ENCODE peak calls at places on chromosomes 4 and X, in four cellular contexts. Z is endothelial cell of umbilical vein, R is astrocyte, Y is SK-N-SH. L is an unnamed sample.

GRCh38 chrX:75181721-75182120 is 25.6 kb upstream of the ABCB7 start:
- DNase-seq in R (peak; percentile 52), Z (no peak), Y (no peak), L (no peak)

GRCh38 chr4:109429545-109429944 is 4.1 kb upstream of the SEC24B start:
- DNase-seq in Z (peak; percentile 83), R (peak; percentile 65), Y (no peak), L (no peak)

GRCh38 chrX:20829665-20830481 is 544.3 kb upstream of the CNKSR2 start:
- DNase-seq in R (peak; percentile 40), Z (no peak), Y (no peak), L (no peak)

GRCh38 chr4:118941799-118942198 is 53.1 kb downstream of the SYNPO2 start:
- DNase-seq in Z (no peak), R (peak; percentile 24), Y (no peak), L (no peak)

GRCh38 chr4:1329408-1330371 is 17.3 kb upstream of the UVSSA start:
- DNase-seq in Z (no peak), Y (no peak), R (peak; percentile 75), L (no peak)

GRCh38 chrX:148080593-148080992 is 99.5 kb downstream of the FMR1NB start:
- DNase-seq in Z (no peak), Y (no peak), R (no peak), L (no peak)

GRCh38 chrX:105975382-105975781 is 63.1 kb downstream of the SERPINA7 start:
- DNase-seq in R (no peak), Y (no peak), Z (no peak), L (peak; percentile 26)

GRCh38 chrX:83278988-83279387 is 229.1 kb upstream of the POU3F4 start:
- DNase-seq in Y (no peak), Z (no peak), R (no peak), L (no peak)

GRCh38 chr4:151743128-151743854 is 17.5 kb downstream of the GATB start:
- DNase-seq in Z (no peak), Y (no peak), R (peak; percentile 9), L (no peak)

GRCh38 chr4:74366367-74366891 is 1.5 kb downstream of the EREG start:
- DNase-seq in Y (no peak), R (no peak), Z (no peak), L (no peak)

GRCh38 chr4:81723927-81724587 is 252.3 kb upstream of the RASGEF1B start:
- DNase-seq in Z (no peak), Y (no peak), R (no peak), L (no peak)

GRCh38 chrX:9610774-9611392 is 146.0 kb downstream of the TBL1X start:
- DNase-seq in Y (no peak), Z (peak; percentile 77), R (peak; percentile 18), L (no peak)

GRCh38 chr4:41258783-41259182 is 2.1 kb downstream of the UCHL1 start:
- DNase-seq in R (peak; percentile 60), Z (peak; percentile 70), Y (peak; percentile 54), L (peak; percentile 45)

GRCh38 chr4:163493643-163494359 is 689 bp upstream of the TMA16 start:
- DNase-seq in R (no peak), Y (no peak), Z (peak; percentile 20), L (no peak)

GRCh38 chrX:22135994-22136684 is 104.0 kb downstream of the PHEX start:
- DNase-seq in Y (peak; percentile 30), Z (peak; percentile 75), R (peak; percentile 68), L (peak; percentile 50)

GRCh38 chrX:10010686-10011085 is 43.5 kb downstream of the CLDN34 start:
- DNase-seq in Z (peak; percentile 78), Y (no peak), R (peak; percentile 65), L (no peak)

GRCh38 chrX:49203536-49203935 is 3.5 kb upstream of the SYP start:
- DNase-seq in Z (no peak), Y (no peak), R (no peak), L (no peak)

GRCh38 chr4:111537861-111538260 is 607.4 kb upstream of the FAM241A start:
- DNase-seq in Y (no peak), R (peak; percentile 74), Z (no peak), L (no peak)

GRCh38 chrX:71251456-71251973 is 2.4 kb downstream of the ZMYM3 start:
- DNase-seq in Z (no peak), R (no peak), Y (no peak), L (no peak)

GRCh38 chr4:141646969-141647368 is 10.6 kb downstream of the IL15 start:
- DNase-seq in R (peak; percentile 59), Z (no peak), Y (no peak), L (no peak)

GRCh38 chr4:80948161-80948560 is 82.3 kb upstream of the BMP3 start:
- DNase-seq in Z (no peak), R (no peak), Y (no peak), L (no peak)

GRCh38 chrX:44400588-44400987 is 57.1 kb upstream of the EFHC2 start:
- DNase-seq in Z (peak; percentile 3), R (peak; percentile 95), Y (no peak), L (no peak)

GRCh38 chr4:183783933-183784622 is 121.0 kb upstream of the STOX2 start:
- DNase-seq in R (no peak), Y (no peak), Z (no peak), L (peak; percentile 12)

GRCh38 chrX:65866762-65867161 is 173.1 kb downstream of the VSIG4 start:
- DNase-seq in R (no peak), Y (no peak), Z (no peak), L (no peak)

GRCh38 chrX:1060562-1060960 is 151.9 kb downstream of the CRLF2 start:
- DNase-seq in R (no peak), Y (no peak), Z (no peak), L (no peak)

GRCh38 chr4:125639182-125639621 is 324.4 kb downstream of the FAT4 start:
- DNase-seq in Z (no peak), Y (peak; percentile 11), R (peak; percentile 16), L (no peak)

GRCh38 chrX:133542476-133542875 is 127.2 kb upstream of the GPC4 start:
- DNase-seq in R (no peak), Z (no peak), Y (no peak), L (no peak)

GRCh38 chrX:6071755-6072154 is 156.9 kb downstream of the NLGN4X start:
- DNase-seq in Z (no peak), Y (no peak), R (no peak), L (no peak)

GRCh38 chrX:20414066-20414465 is 147.4 kb upstream of the RPS6KA3 start:
- DNase-seq in Z (no peak), R (peak; percentile 64), Y (no peak), L (no peak)

GRCh38 chrX:29913647-29914046 is 301.7 kb upstream of the MAGEB2 start:
- DNase-seq in Z (no peak), R (no peak), Y (no peak), L (no peak)

GRCh38 chrX:11759461-11760311 is 1.6 kb downstream of the MSL3 start:
- DNase-seq in Y (peak; percentile 76), R (peak; percentile 90), Z (peak; percentile 89), L (peak; percentile 51)

GRCh38 chrX:54042609-54043010 is 1.7 kb downstream of the PHF8 start:
- DNase-seq in R (peak; percentile 48), Y (peak; percentile 75), Z (peak; percentile 67), L (no peak)

GRCh38 chrX:38970845-38971244 is 169.6 kb downstream of the MID1IP1 start:
- DNase-seq in R (no peak), Y (no peak), Z (no peak), L (no peak)

GRCh38 chr4:152938237-152938969 is 2.3 kb downstream of the FHDC1 start:
- DNase-seq in Y (no peak), R (no peak), Z (no peak), L (no peak)

GRCh38 chrX:152520653-152521052 is 69.5 kb upstream of the GABRA3 start:
- DNase-seq in R (no peak), Z (no peak), Y (no peak), L (no peak)

GRCh38 chr4:2586502-2586901 is 50.1 kb downstream of the FAM193A start:
- DNase-seq in Y (no peak), R (no peak), Z (no peak), L (no peak)
- H3K4me3 ChIP-seq in Y (no peak overlapping the region), R (no peak overlapping the region), Z (no peak overlapping the region), L (no peak overlapping the region)

GRCh38 chr4:150514709-150515108 is 67.2 kb upstream of the MAB21L2 start:
- DNase-seq in R (no peak), Y (no peak), Z (no peak), L (no peak)

GRCh38 chr4:150515135-150515534 is 66.8 kb upstream of the MAB21L2 start:
- DNase-seq in Y (no peak), R (no peak), Z (peak; percentile 82), L (no peak)

DNA sequence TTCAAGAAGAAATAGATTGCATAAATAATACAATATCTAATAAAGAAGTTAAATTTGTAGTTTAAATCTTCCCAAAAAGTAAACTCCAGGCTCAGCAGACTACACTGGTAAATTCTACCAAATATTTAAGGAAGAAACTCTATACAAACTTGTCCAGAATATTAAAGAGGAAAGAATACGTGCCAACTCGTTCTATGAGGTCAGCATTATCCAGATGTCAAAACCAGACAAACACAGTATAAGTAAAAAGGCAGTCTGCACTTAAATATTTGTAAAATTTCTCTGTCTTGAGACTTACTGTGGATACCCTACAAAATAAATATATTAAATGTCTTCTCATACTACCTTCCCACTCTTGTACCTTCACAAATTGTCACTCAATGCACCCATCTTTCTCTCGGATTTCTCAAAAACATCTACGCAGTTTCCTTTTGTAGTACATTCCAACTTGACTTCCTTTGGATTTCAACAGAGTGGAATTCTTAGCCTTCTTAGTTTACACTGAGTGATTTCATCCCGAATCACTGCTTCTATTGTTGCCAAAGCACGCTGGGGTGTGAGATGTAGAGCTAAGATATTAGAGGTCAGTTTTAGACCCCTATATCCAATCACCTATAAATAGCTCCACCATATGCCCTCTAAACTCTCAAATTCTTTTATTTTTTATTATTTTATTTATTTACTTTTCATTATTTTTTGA is 71.6 kb upstream of the MAB21L2 start:
- DNase-seq in Z (peak; percentile 88), Y (no peak), R (peak; percentile 85), L (no peak)
- H3K27ac ChIP-seq in Z (peak overlapping the region; percentile 73), Y (peak overlapping the region; percentile 72), R (peak overlapping the region; percentile 65), L (no peak overlapping the region)

GRCh38 chr4:26226978-26227377 is 93.8 kb upstream of the RBPJ start:
- DNase-seq in R (no peak), Z (no peak), Y (no peak), L (no peak)
- H3K9ac ChIP-seq in R (no peak overlapping the region), Z (no peak overlapping the region), Y (no peak overlapping the region), L (no peak overlapping the region)

GRCh38 chr4:187174749-187175148 is 451.1 kb upstream of the FAT1 start:
- DNase-seq in R (no peak), Y (no peak), Z (no peak), L (no peak)

GRCh38 chr4:187172340-187172761 is 448.7 kb upstream of the FAT1 start:
- DNase-seq in R (peak; percentile 67), Y (peak; percentile 30), Z (no peak), L (no peak)

GRCh38 chr4:187176261-187176910 is 452.7 kb upstream of the FAT1 start:
- DNase-seq in Y (peak; percentile 8), Z (no peak), R (no peak), L (no peak)

GRCh38 chr4:187175197-187175596 is 451.5 kb upstream of the FAT1 start:
- DNase-seq in Z (no peak), R (no peak), Y (no peak), L (no peak)

DNA sequence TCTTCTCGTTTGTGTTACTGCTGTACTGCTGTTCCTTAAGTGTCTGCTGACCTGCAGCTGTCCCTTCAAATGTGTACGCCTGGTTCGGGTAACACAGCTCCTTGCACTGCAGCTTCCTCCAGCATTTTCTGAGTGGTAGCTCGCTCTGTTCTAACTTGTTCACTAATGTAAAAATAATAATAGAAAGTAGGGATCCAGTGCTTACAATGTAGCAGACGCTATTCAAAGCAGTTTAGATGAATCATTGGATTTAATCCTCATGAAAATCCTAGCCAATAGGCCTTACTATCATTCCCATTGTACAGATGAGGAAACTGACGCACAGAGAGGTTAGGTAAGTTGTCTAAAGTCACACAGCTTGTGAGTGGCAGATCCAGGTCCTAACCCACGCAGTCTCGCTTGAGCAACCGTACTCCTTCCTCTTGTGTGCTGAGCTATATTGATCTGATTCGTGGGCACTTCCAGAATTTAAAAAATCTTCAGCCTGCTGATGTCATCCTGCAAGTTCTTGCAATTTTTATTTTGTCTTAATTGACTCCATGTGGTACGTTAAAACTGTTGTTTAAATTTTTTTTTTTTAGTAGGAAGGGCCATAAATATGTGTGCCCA is 448.2 kb upstream of the FAT1 start:
- DNase-seq in R (peak; percentile 45), Y (no peak), Z (no peak), L (no peak)
- H3K4me3 ChIP-seq in R (no peak overlapping the region), Y (no peak overlapping the region), Z (no peak overlapping the region), L (no peak overlapping the region)